ENCODE peak calls at places on chromosomes 6 and 20, in four cellular contexts. H, X, A and Y are unnamed samples.

GRCh38 chr6:53766930-53767329 is 27.9 kb upstream of the LRRC1 start:
- DNase-seq in H (no peak), X (no peak), A (no peak), Y (no peak)

GRCh38 chr6:1485678-1486077 is 96.3 kb downstream of the FOXF2 start:
- DNase-seq in H (peak; percentile 85), X (peak; percentile 89), A (peak; percentile 29), Y (peak; percentile 73)

GRCh38 chr20:46985241-46985640 is 90.6 kb downstream of the EYA2 start:
- DNase-seq in A (no peak), H (no peak), X (no peak), Y (no peak)

GRCh38 chr6:40956871-40957270 is 82.2 kb downstream of the UNC5CL start:
- DNase-seq in X (no peak), H (no peak), A (no peak), Y (no peak)

GRCh38 chr6:111503194-111503593 is 20.2 kb upstream of the REV3L start:
- DNase-seq in H (peak; percentile 70), A (no peak), X (peak; percentile 32), Y (no peak)

GRCh38 chr6:170277893-170278742 is 12.8 kb downstream of the DLL1 start:
- DNase-seq in A (no peak), H (no peak), X (no peak), Y (no peak)

GRCh38 chr6:20455175-20456075 is 53.7 kb downstream of the E2F3 start:
- DNase-seq in A (no peak), X (no peak), H (peak; percentile 22), Y (peak; percentile 20)

GRCh38 chr6:129342243-129342642 is 367.7 kb downstream of the ARHGAP18 start:
- DNase-seq in A (peak; percentile 54), H (no peak), X (no peak), Y (peak; percentile 31)

GRCh38 chr6:110392727-110393126 is 22.6 kb downstream of the DDO start:
- DNase-seq in X (no peak), A (no peak), H (no peak), Y (no peak)

GRCh38 chr6:130879826-130880225 is 52.6 kb downstream of the SMLR1 start:
- DNase-seq in X (no peak), A (no peak), H (no peak), Y (no peak)

GRCh38 chr6:78844899-78845298 is 22.5 kb upstream of the IRAK1BP1 start:
- DNase-seq in A (no peak), H (no peak), X (no peak), Y (peak; percentile 2)

GRCh38 chr20:41330343-41330720 is 10.3 kb upstream of the LPIN3 start:
- DNase-seq in H (no peak), A (no peak), X (peak; percentile 50), Y (no peak)

GRCh38 chr6:48200874-48201273 is 89.9 kb upstream of the PTCHD4 start:
- DNase-seq in X (no peak), A (no peak), H (no peak), Y (no peak)

DNA sequence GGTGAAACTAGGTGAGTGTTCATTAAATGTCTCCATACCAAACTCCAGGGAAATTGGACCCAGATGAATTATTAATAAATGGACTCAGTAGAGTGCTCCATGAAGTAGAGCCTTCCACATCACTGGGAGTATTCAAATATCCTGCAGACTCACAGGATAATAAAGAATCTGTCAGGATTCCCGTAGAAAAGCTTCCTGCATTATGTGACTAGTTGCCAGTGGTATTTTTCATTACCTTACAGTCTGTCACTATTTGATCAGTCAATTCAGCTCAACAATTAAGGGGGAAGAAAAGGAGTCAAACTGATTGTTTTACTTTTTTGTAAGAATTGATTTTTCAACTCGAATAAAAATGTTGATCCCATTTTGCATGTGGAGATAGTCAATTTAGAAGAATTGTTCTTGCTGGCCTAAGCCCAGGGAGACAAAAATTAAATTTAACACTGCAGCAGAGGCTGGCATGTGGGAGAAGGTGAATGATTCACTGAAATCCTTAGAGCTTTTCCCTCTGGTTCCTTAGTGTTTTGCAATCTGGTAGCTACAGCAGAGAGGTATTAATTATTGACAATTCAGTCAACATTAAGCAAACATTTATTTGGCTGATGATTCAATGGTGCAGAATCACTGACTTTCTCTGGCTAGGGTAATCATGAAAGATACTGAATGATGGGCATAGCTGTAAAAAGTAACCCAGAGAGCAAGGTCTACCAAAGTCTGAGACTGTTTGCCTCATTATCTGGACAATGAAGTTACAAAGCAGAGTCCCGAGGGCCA is 442.4 kb downstream of the CD83 start:
- DNase-seq in H (no peak), A (no peak), X (no peak), Y (peak; percentile 31)
- H3K4me3 ChIP-seq in H (no peak overlapping the region), A (no peak overlapping the region), X (no peak overlapping the region), Y (no peak overlapping the region)

GRCh38 chr6:105476978-105477377 is 74.1 kb upstream of the PREP start:
- DNase-seq in X (no peak), H (no peak), A (no peak), Y (no peak)
- H3K4me3 ChIP-seq in X (no peak overlapping the region), H (no peak overlapping the region), A (no peak overlapping the region), Y (no peak overlapping the region)

GRCh38 chr20:49682798-49683197 is 30.9 kb downstream of the B4GALT5 start:
- DNase-seq in A (no peak), X (no peak), H (no peak), Y (no peak)

GRCh38 chr20:49687595-49688567 is 25.8 kb downstream of the B4GALT5 start:
- DNase-seq in H (no peak), A (no peak), X (no peak), Y (no peak)

GRCh38 chr20:49684335-49684997 is 29.2 kb downstream of the B4GALT5 start:
- DNase-seq in H (no peak), X (no peak), A (no peak), Y (no peak)

GRCh38 chr20:49685161-49685601 is 28.5 kb downstream of the B4GALT5 start:
- DNase-seq in A (no peak), H (peak; percentile 50), X (no peak), Y (no peak)

DNA sequence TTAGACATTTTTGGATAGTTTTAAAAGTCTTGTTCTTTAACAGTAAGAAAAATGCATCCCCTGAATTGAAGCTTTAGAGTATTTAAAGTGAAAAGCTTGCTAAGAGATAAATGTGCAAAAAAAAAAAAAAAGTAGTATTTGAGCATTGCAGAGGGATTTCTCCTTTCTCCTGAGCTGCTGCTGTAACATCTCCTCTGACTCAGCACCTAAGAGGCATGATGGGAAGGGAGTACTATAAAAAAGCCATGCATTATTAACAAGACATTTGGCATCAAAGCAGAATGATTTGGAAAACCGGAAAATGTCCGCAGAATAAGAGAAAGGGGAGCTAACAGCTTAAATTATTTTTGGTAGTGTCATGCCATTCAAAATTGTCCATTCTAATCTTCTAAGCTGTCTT is 27.9 kb downstream of the B4GALT5 start:
- DNase-seq in X (no peak), A (no peak), H (peak; percentile 67), Y (no peak)
- H3K4me3 ChIP-seq in X (no peak overlapping the region), A (no peak overlapping the region), H (no peak overlapping the region), Y (no peak overlapping the region)

GRCh38 chr6:15779726-15780125 is 116.9 kb upstream of the DTNBP1 start:
- DNase-seq in X (no peak), H (no peak), A (no peak), Y (no peak)

GRCh38 chr6:15781890-15782289 is 119.1 kb upstream of the DTNBP1 start:
- DNase-seq in H (no peak), A (no peak), X (no peak), Y (no peak)

GRCh38 chr6:15783484-15783883 is 120.7 kb upstream of the DTNBP1 start:
- DNase-seq in A (no peak), H (no peak), X (no peak), Y (no peak)

GRCh38 chr6:15780437-15780836 is 117.6 kb upstream of the DTNBP1 start:
- DNase-seq in X (no peak), A (no peak), H (no peak), Y (no peak)

GRCh38 chr6:15781333-15781732 is 118.5 kb upstream of the DTNBP1 start:
- DNase-seq in A (no peak), H (no peak), X (no peak), Y (no peak)
- H3K4me3 ChIP-seq in A (no peak overlapping the region), H (no peak overlapping the region), X (no peak overlapping the region), Y (no peak overlapping the region)

GRCh38 chr20:13222319-13222716 is 1.2 kb downstream of the ISM1 start:
- DNase-seq in X (no peak), A (no peak), H (no peak), Y (no peak)
- H3K4me3 ChIP-seq in X (no peak overlapping the region), A (peak overlapping the region; percentile 58), H (no peak overlapping the region), Y (no peak overlapping the region)

GRCh38 chr6:15132854-15133670 is 112.8 kb upstream of the JARID2 start:
- DNase-seq in X (peak; percentile 80), H (peak; percentile 78), A (peak; percentile 27), Y (peak; percentile 92)
- H3K4me3 ChIP-seq in X (no peak overlapping the region), H (no peak overlapping the region), A (no peak overlapping the region), Y (no peak overlapping the region)

GRCh38 chr6:143806282-143807102 is 36.6 kb upstream of the LTV1 start:
- DNase-seq in H (peak; percentile 86), A (no peak), X (peak; percentile 93), Y (peak; percentile 71)
- H3K4me3 ChIP-seq in H (no peak overlapping the region), A (no peak overlapping the region), X (no peak overlapping the region), Y (no peak overlapping the region)

DNA sequence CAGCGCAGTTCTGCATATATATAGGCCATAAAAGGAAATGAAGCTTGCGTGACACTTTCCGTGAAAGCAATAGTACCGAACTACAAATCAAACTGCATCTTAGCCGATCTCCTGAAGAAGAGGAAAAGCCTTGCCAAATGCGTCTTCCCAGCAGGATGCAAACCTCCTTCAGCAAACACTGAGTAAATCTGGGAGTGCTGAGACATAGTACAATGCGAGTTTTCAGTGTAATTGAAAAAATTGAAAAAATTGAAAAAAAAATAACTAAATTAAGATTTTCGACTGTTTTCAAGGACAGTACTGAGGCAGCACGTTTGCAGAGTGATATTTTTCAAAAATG is 13.4 kb downstream of the RPP21 start:
- DNase-seq in A (no peak), X (no peak), H (no peak), Y (no peak)
- H3K4me3 ChIP-seq in A (no peak overlapping the region), X (no peak overlapping the region), H (no peak overlapping the region), Y (peak overlapping the region; percentile 53)

GRCh38 chr20:33671573-33672288 is 2.5 kb downstream of the NECAB3 start:
- DNase-seq in H (no peak), A (no peak), X (no peak), Y (no peak)

GRCh38 chr20:33672426-33673114 is 1.7 kb downstream of the NECAB3 start:
- DNase-seq in X (no peak), H (no peak), A (no peak), Y (no peak)

GRCh38 chr20:33673411-33674293 is 576 bp downstream of the NECAB3 start:
- DNase-seq in A (no peak), H (no peak), X (no peak), Y (no peak)

GRCh38 chr20:33674294-33675126 is at the start of gene NECAB3:
- DNase-seq in H (peak; percentile 54), X (peak; percentile 60), A (peak; percentile 73), Y (no peak)

GRCh38 chr20:33673115-33673410 is 1.2 kb downstream of the NECAB3 start:
- DNase-seq in X (no peak), H (no peak), A (no peak), Y (no peak)
- H3K4me3 ChIP-seq in X (peak overlapping the region; percentile 69), H (peak overlapping the region; percentile 71), A (no peak overlapping the region), Y (peak overlapping the region; percentile 71)